ENCODE peak calls at places on chromosome 13, in four cellular contexts. Y, A, U and N are unnamed samples.

GRCh38 chr13:42272115-42272756 is at the start of gene AKAP11:
- DNase-seq in U (peak), Y (peak), A (peak), N (peak)

GRCh38 chr13:34349091-34349722 is 531.3 kb downstream of the RFC3 start:
- DNase-seq in A (no peak), Y (peak), U (no peak), N (no peak)

GRCh38 chr13:111158136-111158805 is 43.2 kb downstream of the ARHGEF7 start:
- DNase-seq in A (no peak), Y (no peak), U (no peak), N (no peak)

GRCh38 chr13:53343345-53343744 is 314.7 kb downstream of the OLFM4 start:
- DNase-seq in A (no peak), Y (no peak), U (no peak), N (no peak)

GRCh38 chr13:33235078-33235477 is 50.5 kb downstream of the STARD13 start:
- DNase-seq in A (no peak), U (no peak), Y (no peak), N (no peak)

GRCh38 chr13:71621152-71622124 is 245.6 kb downstream of the DACH1 start:
- DNase-seq in Y (no peak), A (peak), U (no peak), N (no peak)

GRCh38 chr13:51643114-51643881 is 59.0 kb downstream of the WDFY2 start:
- DNase-seq in Y (no peak), A (no peak), U (no peak), N (no peak)

GRCh38 chr13:28636677-28637317 is 22.1 kb upstream of the POMP start:
- DNase-seq in A (peak), Y (no peak), U (no peak), N (peak)